ENCODE peak calls at places on chromosomes 12 and 14, in four cellular contexts. I is stimulated activated CD4-positive, alpha-beta T cell treated with anti-CD3 and anti-CD28 coated beads, Interleukin-1b, Interleukin-23, amount 100 ng/mL, for 1 hour; V is PC-3; S is left ventricle myocardium superior. W is an unnamed sample.

GRCh38 chr14:31718985-31719384 is 157.8 kb downstream of the NUBPL start:
- DNase-seq in I (no peak), V (no peak), S (no peak), W (no peak)

GRCh38 chr14:57828713-57829112 is 37.2 kb downstream of the SLC35F4 start:
- DNase-seq in I (no peak), V (no peak), S (no peak), W (no peak)

GRCh38 chr14:90827919-90828610 is 11.8 kb upstream of the TTC7B start:
- DNase-seq in I (peak; percentile 65), V (peak; percentile 91), S (peak; percentile 96), W (peak; percentile 90)

GRCh38 chr12:20463920-20464524 is 95.7 kb downstream of the PDE3A start:
- DNase-seq in I (no peak), V (peak; percentile 41), S (no peak), W (peak; percentile 1)

GRCh38 chr12:75658826-75659823 is 147.7 kb upstream of the KRR1 start:
- DNase-seq in I (no peak), V (peak; percentile 79), S (no peak), W (peak; percentile 87)

GRCh38 chr14:23364604-23365352 is at the start of gene EFS:
- DNase-seq in I (no peak), V (no peak), S (peak; percentile 76), W (no peak)

GRCh38 chr12:114995891-114996290 is 311.9 kb upstream of the TBX3 start:
- DNase-seq in I (no peak), V (peak; percentile 34), S (no peak), W (no peak)

GRCh38 chr12:29797565-29798360 is 14.0 kb upstream of the TMTC1 start:
- DNase-seq in I (no peak), V (no peak), S (no peak), W (no peak)

GRCh38 chr14:104187121-104187889 is 48.9 kb downstream of the KIF26A start:
- DNase-seq in I (no peak), V (peak; percentile 27), S (no peak), W (peak; percentile 61)

GRCh38 chr12:5428332-5429221 is 3.3 kb upstream of the NTF3 start:
- DNase-seq in I (no peak), V (peak; percentile 6), S (no peak), W (peak; percentile 11)

W was measured in A172.